ENCODE peak calls at places on chromosomes 11 and 22, in six cellular contexts. K is A549, U is heart left ventricle, A is ovary, D is sigmoid colon, J is endothelial cell of umbilical vein. V is an unnamed sample. For H3K4me1, the result is how much of the 10 kb centered on the place peaks cover.

GRCh38 chr11:34680918-34681554 is 60.1 kb downstream of the EHF start:
- DNase-seq in K (peak), U (no peak), A (no peak), D (no peak), J (peak), V (no peak)

GRCh38 chr22:19992481-19992911 is 24.1 kb downstream of the ARVCF start:
- DNase-seq in K (no peak), U (no peak), A (peak), D (no peak), J (no peak), V (no peak)

GRCh38 chr22:20117656-20118571 is 888 bp upstream of the TRMT2A start:
- DNase-seq in K (no peak), U (no peak), A (peak), D (no peak), J (peak), V (no peak)

GRCh38 chr11:93169950-93170561 is 27.7 kb downstream of the SLC36A4 start:
- DNase-seq in K (peak), U (no peak), A (no peak), D (no peak), J (peak), V (no peak)

GRCh38 chr11:61007383-61007970 is 36.0 kb downstream of the CD6 start:
- DNase-seq in K (no peak), U (no peak), A (no peak), D (no peak), J (no peak), V (no peak)

GRCh38 chr11:114705280-114706024 is 27.1 kb downstream of the NXPE2 start:
- DNase-seq in K (no peak), U (no peak), A (no peak), D (peak), J (no peak), V (no peak)

GRCh38 chr11:5452712-5453111 is 3.6 kb downstream of the OR51I2 start:
- DNase-seq in K (no peak), U (no peak), A (no peak), D (no peak), J (no peak), V (no peak)

GRCh38 chr11:67640021-67640757 is 626 bp upstream of the TBX10 start:
- DNase-seq in K (peak), U (peak), A (peak), D (peak), J (peak), V (no peak)

GRCh38 chr11:107018902-107019493 is 722 bp upstream of the GUCY1A2 start:
- DNase-seq in K (peak), U (peak), A (peak), D (peak), J (peak), V (no peak)

GRCh38 chr11:126978911-126979310 is 21.7 kb downstream of the KIRREL3 start:
- DNase-seq in K (no peak), U (no peak), A (no peak), D (no peak), J (no peak), V (no peak)

GRCh38 chr11:32529994-32530588 is 53.5 kb upstream of the EIF3M start:
- DNase-seq in K (no peak), U (no peak), A (no peak), D (no peak), J (no peak), V (no peak)

GRCh38 chr22:20268350-20269012 is 363 bp upstream of the RTN4R start:
- DNase-seq in K (peak), U (peak), A (peak), D (no peak), J (peak), V (no peak)

GRCh38 chr11:108734956-108735559 is 70.2 kb downstream of the DDX10 start:
- DNase-seq in K (peak), U (no peak), A (no peak), D (no peak), J (peak), V (no peak)

GRCh38 chr11:9570313-9570712 is 3.2 kb upstream of the WEE1 start:
- DNase-seq in K (no peak), U (no peak), A (no peak), D (no peak), J (no peak), V (no peak)

GRCh38 chr11:114977596-114977995 is 299.3 kb downstream of the NXPE2 start:
- DNase-seq in K (no peak), U (no peak), A (no peak), D (no peak), J (no peak), V (no peak)

GRCh38 chr11:20131744-20132666 is 28.3 kb downstream of the DBX1 start:
- DNase-seq in K (peak), U (peak), A (peak), D (peak), J (peak), V (no peak)

DNA sequence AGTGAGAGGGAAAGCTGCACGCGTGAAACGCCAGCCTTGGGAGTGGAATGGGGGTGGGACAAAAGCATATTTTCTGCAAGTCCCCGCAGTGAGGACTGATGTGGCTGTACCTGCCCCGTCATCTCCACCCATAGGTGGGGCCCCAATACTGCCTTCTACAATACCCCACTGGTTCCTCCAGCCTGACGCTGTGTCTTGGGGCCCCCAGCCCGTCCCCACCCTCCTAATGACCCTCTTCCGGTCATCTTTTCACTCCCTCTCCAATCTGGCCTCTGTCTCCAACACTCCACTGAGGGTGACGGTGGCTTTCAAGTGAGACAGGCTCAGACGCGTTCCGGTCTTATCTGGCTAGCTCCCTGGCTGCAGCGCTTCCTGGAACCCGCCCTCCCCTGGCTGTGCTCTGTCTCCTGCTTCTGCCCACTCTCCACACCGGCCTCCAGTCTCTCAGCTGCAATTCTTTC is 104.2 kb downstream of the MICAL3 start:
- DNase-seq in K (no peak), U (peak), A (peak), D (no peak), J (peak), V (no peak)
- TF ChIP-seq POLR2A in K (no peak), U (no peak), A (no peak), D (no peak), J (no peak), V (no peak)

GRCh38 chr22:42620084-42620483 is 5.4 kb upstream of the POLDIP3 start:
- DNase-seq in K (no peak), U (no peak), A (no peak), D (no peak), J (no peak), V (no peak)
- H3K4me1 ChIP-seq in K (under half), U (under half), A (under half), D (half or more), J (under half), V (under half)

GRCh38 chr22:24379536-24379935 is 47.9 kb upstream of the ADORA2A start:
- DNase-seq in K (no peak), U (no peak), A (no peak), D (no peak), J (peak), V (no peak)
- TF ChIP-seq POLR2A in K (no peak), U (no peak), A (no peak), D (no peak), J (no peak), V (no peak)

DNA sequence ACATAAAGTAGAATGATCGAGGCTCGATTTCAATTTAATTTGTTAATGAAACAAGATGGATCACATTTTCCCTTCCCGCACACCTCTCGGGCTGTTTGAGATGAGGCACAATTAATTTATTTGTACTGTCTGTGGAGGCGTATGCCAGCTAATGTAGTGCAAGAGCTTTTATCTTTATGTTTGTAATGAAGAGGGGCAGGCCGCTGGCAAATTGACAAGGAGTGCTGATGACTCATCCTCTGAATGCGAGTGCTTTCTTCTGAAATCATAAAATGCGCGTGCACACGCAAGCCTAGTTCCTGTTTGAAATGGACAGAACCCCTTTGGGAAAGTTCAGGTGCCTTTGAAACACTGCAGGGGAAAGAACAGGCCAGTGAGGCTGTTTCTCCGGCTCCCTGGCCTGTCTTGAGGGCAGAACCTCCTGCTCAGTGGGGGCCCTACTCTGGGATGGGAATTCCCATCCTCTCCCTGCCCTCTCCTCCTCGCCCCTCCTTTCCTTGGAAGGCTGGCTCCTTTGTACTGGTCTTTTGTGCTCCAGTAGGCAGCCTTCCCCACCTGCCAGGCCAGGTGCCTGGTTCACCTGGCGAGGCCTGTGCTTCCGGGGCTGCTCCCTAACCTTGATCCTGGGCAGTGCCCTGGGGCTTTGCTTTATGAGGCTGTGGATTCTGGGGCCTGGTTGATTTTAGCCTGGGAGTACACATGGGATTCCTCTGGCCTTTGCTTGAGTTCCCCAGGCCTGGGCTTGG is 50.3 kb downstream of the TEAD1 start:
- DNase-seq in K (peak), U (peak), A (peak), D (peak), J (peak), V (peak)
- H3K4me1 ChIP-seq in K (half or more), U (half or more), A (under half), D (half or more), J (under half), V (half or more)

GRCh38 chr11:119793335-119793984 is 64.5 kb upstream of the NECTIN1 start:
- DNase-seq in K (no peak), U (no peak), A (no peak), D (no peak), J (no peak), V (no peak)
- TF ChIP-seq POLR2A in K (no peak), U (no peak), A (no peak), D (no peak), J (no peak), V (no peak)